ENCODE peak calls at places on chromosomes 4 and X, in ten cellular contexts. J is heart right ventricle; H is hypothalamus; S is tibial artery; Q is H7; D is fibroblast of lung; Z is naive thymus-derived CD4-positive, alpha-beta T cell; R is mesothelial cell of epicardium; Y is suprapubic skin; P is M059J. E is an unnamed sample.

GRCh38 chrX:94831364-94831763 is 1157.4 kb downstream of the FAM133A start:
- DNase-seq in J (no peak), H (no peak), S (no peak), Q (no peak), D (no peak), Z (no peak), R (no peak), Y (no peak), P (peak), E (no peak)

GRCh38 chr4:150501019-150501727 is 80.8 kb upstream of the MAB21L2 start:
- DNase-seq in J (no peak), H (no peak), S (no peak), Q (no peak), D (peak), Z (no peak), R (no peak), Y (no peak), P (peak), E (no peak)

GRCh38 chr4:107666134-107666533 is 53.9 kb downstream of the PAPSS1 start:
- DNase-seq in J (no peak), H (no peak), S (no peak), Q (no peak), D (peak), Z (no peak), R (no peak), Y (no peak), P (peak), E (no peak)

GRCh38 chrX:124256209-124256608 is 76.3 kb upstream of the TEX13D start:
- DNase-seq in J (no peak), H (no peak), S (no peak), Q (no peak), D (peak), Z (no peak), R (no peak), Y (no peak), P (no peak), E (no peak)

GRCh38 chrX:973010-973409 is 239.4 kb downstream of the CRLF2 start:
- DNase-seq in J (no peak), H (no peak), S (no peak), Q (no peak), D (no peak), Z (no peak), R (no peak), Y (no peak), P (no peak), E (no peak)

GRCh38 chr4:5631352-5632042 is 76.9 kb downstream of the EVC2 start:
- DNase-seq in J (no peak), H (no peak), S (no peak), Q (no peak), D (no peak), Z (no peak), R (no peak), Y (no peak), P (no peak), E (no peak)

GRCh38 chr4:159163522-159163921 is 60.6 kb downstream of the RAPGEF2 start:
- DNase-seq in J (no peak), H (no peak), S (no peak), Q (no peak), D (no peak), Z (no peak), R (no peak), Y (no peak), P (no peak), E (no peak)

GRCh38 chr4:21522296-21522695 is 426.3 kb downstream of the KCNIP4 start:
- DNase-seq in J (no peak), H (no peak), S (no peak), Q (no peak), D (no peak), Z (no peak), R (no peak), Y (no peak), P (peak), E (no peak)

GRCh38 chrX:43508694-43509093 is 147.4 kb upstream of the MAOA start:
- DNase-seq in J (no peak), H (no peak), S (no peak), Q (no peak), D (no peak), Z (no peak), R (no peak), Y (no peak), P (no peak), E (no peak)

GRCh38 chr4:72631296-72631695 is 62.3 kb upstream of the ADAMTS3 start:
- DNase-seq in J (peak), H (no peak), S (peak), Q (no peak), D (peak), Z (no peak), R (no peak), Y (no peak), P (peak), E (no peak)

GRCh38 chr4:762211-763190 is 56.9 kb downstream of the PCGF3 start:
- DNase-seq in J (no peak), H (no peak), S (no peak), Q (peak), D (no peak), Z (no peak), R (no peak), Y (no peak), P (peak), E (no peak)

GRCh38 chr4:108053281-108053701 is 63.6 kb downstream of the HADH start:
- DNase-seq in J (no peak), H (no peak), S (no peak), Q (no peak), D (no peak), Z (no peak), R (no peak), Y (no peak), P (peak), E (no peak)

GRCh38 chr4:1462768-1463075 is 56.5 kb upstream of the NKX1-1 start:
- DNase-seq in J (no peak), H (no peak), S (no peak), Q (no peak), D (no peak), Z (no peak), R (no peak), Y (no peak), P (no peak), E (no peak)

GRCh38 chrX:77788050-77788449 is 2.0 kb upstream of the ATRX start:
- DNase-seq in J (peak), H (no peak), S (no peak), Q (no peak), D (peak), Z (no peak), R (no peak), Y (no peak), P (peak), E (no peak)

GRCh38 chrX:111095974-111096870 is at the start of gene PAK3:
- DNase-seq in J (peak), H (no peak), S (peak), Q (peak), D (peak), Z (peak), R (peak), Y (peak), P (peak), E (peak)

GRCh38 chrX:34893741-34894140 is 48.9 kb upstream of the FAM47B start:
- DNase-seq in J (no peak), H (no peak), S (no peak), Q (no peak), D (no peak), Z (no peak), R (no peak), Y (no peak), P (peak), E (no peak)

GRCh38 chr4:76554630-76555029 is 119.6 kb downstream of the SHROOM3 start:
- DNase-seq in J (no peak), H (no peak), S (no peak), Q (no peak), D (no peak), Z (no peak), R (no peak), Y (no peak), P (no peak), E (no peak)

GRCh38 chr4:151407466-151408379 is 1.3 kb upstream of the FHIP1A start:
- DNase-seq in J (no peak), H (no peak), S (peak), Q (peak), D (no peak), Z (peak), R (no peak), Y (peak), P (no peak), E (peak)

GRCh38 chr4:81021995-81022394 is 8.5 kb upstream of the BMP3 start:
- DNase-seq in J (no peak), H (no peak), S (no peak), Q (no peak), D (no peak), Z (no peak), R (no peak), Y (no peak), P (no peak), E (no peak)

GRCh38 chr4:30362436-30362835 is 357.7 kb upstream of the PCDH7 start:
- DNase-seq in J (no peak), H (no peak), S (no peak), Q (no peak), D (no peak), Z (no peak), R (no peak), Y (no peak), P (no peak), E (no peak)

E was measured in anterior cingulate cortex.